ENCODE peak calls at places on chromosomes 16 and 17, in ten cellular contexts. One of them, this sample, is unnamed.

GRCh38 chr17:8477653-8478441 is 42.2 kb downstream of the NDEL1 start:
- DNase-seq in Peyer's patch: no peak
- DNase-seq in A549: no peak
- DNase-seq in GM12865: no peak
- DNase-seq in left ventricle myocardium inferior: no peak
- DNase-seq in IMR-90: no peak
- DNase-seq in epithelial cell of proximal tubule: no peak
- DNase-seq in upper lobe of right lung: peak; percentile 44
- DNase-seq in brain microvascular endothelial cell: no peak
- DNase-seq in fibroblast of lung: no peak
- DNase-seq in this sample: no peak

GRCh38 chr16:14362774-14363371 is 267.2 kb downstream of the PARN start:
- DNase-seq in Peyer's patch: no peak
- DNase-seq in A549: no peak
- DNase-seq in GM12865: no peak
- DNase-seq in left ventricle myocardium inferior: no peak
- DNase-seq in IMR-90: peak; percentile 74
- DNase-seq in epithelial cell of proximal tubule: no peak
- DNase-seq in upper lobe of right lung: no peak
- DNase-seq in brain microvascular endothelial cell: peak; percentile 21
- DNase-seq in fibroblast of lung: peak; percentile 51
- DNase-seq in this sample: peak; percentile 75

GRCh38 chr17:15966879-15967248 is 21.9 kb downstream of the ADORA2B start:
- DNase-seq in Peyer's patch: no peak
- DNase-seq in A549: no peak
- DNase-seq in GM12865: no peak
- DNase-seq in left ventricle myocardium inferior: no peak
- DNase-seq in IMR-90: no peak
- DNase-seq in epithelial cell of proximal tubule: no peak
- DNase-seq in upper lobe of right lung: peak; percentile 82
- DNase-seq in brain microvascular endothelial cell: no peak
- DNase-seq in fibroblast of lung: no peak
- DNase-seq in this sample: no peak

GRCh38 chr17:76707985-76708807 is 2.6 kb downstream of the MXRA7 start:
- DNase-seq in Peyer's patch: no peak
- DNase-seq in A549: no peak
- DNase-seq in GM12865: no peak
- DNase-seq in left ventricle myocardium inferior: peak; percentile 53
- DNase-seq in IMR-90: no peak
- DNase-seq in epithelial cell of proximal tubule: no peak
- DNase-seq in upper lobe of right lung: no peak
- DNase-seq in brain microvascular endothelial cell: no peak
- DNase-seq in fibroblast of lung: no peak
- DNase-seq in this sample: no peak

GRCh38 chr16:60744198-60744597 is 1292.0 kb downstream of the CDH8 start:
- DNase-seq in Peyer's patch: no peak
- DNase-seq in A549: no peak
- DNase-seq in GM12865: no peak
- DNase-seq in left ventricle myocardium inferior: no peak
- DNase-seq in IMR-90: no peak
- DNase-seq in epithelial cell of proximal tubule: no peak
- DNase-seq in upper lobe of right lung: no peak
- DNase-seq in brain microvascular endothelial cell: no peak
- DNase-seq in fibroblast of lung: no peak
- DNase-seq in this sample: no peak

GRCh38 chr17:37839196-37839978 is 84.8 kb upstream of the TBC1D3K start:
- DNase-seq in Peyer's patch: no peak
- DNase-seq in A549: no peak
- DNase-seq in GM12865: no peak
- DNase-seq in left ventricle myocardium inferior: no peak
- DNase-seq in IMR-90: no peak
- DNase-seq in epithelial cell of proximal tubule: no peak
- DNase-seq in upper lobe of right lung: no peak
- DNase-seq in brain microvascular endothelial cell: no peak
- DNase-seq in fibroblast of lung: no peak
- DNase-seq in this sample: no peak

GRCh38 chr17:1762906-1763829 is 1.3 kb downstream of the SERPINF1 start:
- DNase-seq in Peyer's patch: no peak
- DNase-seq in A549: no peak
- DNase-seq in GM12865: no peak
- DNase-seq in left ventricle myocardium inferior: peak; percentile 46
- DNase-seq in IMR-90: peak; percentile 74
- DNase-seq in epithelial cell of proximal tubule: no peak
- DNase-seq in upper lobe of right lung: no peak
- DNase-seq in brain microvascular endothelial cell: peak; percentile 38
- DNase-seq in fibroblast of lung: peak; percentile 87
- DNase-seq in this sample: peak; percentile 81

GRCh38 chr16:23691483-23692189 is 12.9 kb downstream of the PLK1 start:
- DNase-seq in Peyer's patch: no peak
- DNase-seq in A549: no peak
- DNase-seq in GM12865: no peak
- DNase-seq in left ventricle myocardium inferior: no peak
- DNase-seq in IMR-90: no peak
- DNase-seq in epithelial cell of proximal tubule: peak; percentile 80
- DNase-seq in upper lobe of right lung: no peak
- DNase-seq in brain microvascular endothelial cell: no peak
- DNase-seq in fibroblast of lung: peak; percentile 34
- DNase-seq in this sample: peak; percentile 72

GRCh38 chr16:83895942-83896341 is 3.0 kb upstream of the MLYCD start:
- DNase-seq in Peyer's patch: no peak
- DNase-seq in A549: no peak
- DNase-seq in GM12865: no peak
- DNase-seq in left ventricle myocardium inferior: no peak
- DNase-seq in IMR-90: no peak
- DNase-seq in epithelial cell of proximal tubule: no peak
- DNase-seq in upper lobe of right lung: no peak
- DNase-seq in brain microvascular endothelial cell: no peak
- DNase-seq in fibroblast of lung: no peak
- DNase-seq in this sample: no peak

GRCh38 chr16:47388705-47389104 is 72.2 kb downstream of the ITFG1 start:
- DNase-seq in Peyer's patch: no peak
- DNase-seq in A549: no peak
- DNase-seq in GM12865: no peak
- DNase-seq in left ventricle myocardium inferior: no peak
- DNase-seq in IMR-90: no peak
- DNase-seq in epithelial cell of proximal tubule: no peak
- DNase-seq in upper lobe of right lung: no peak
- DNase-seq in brain microvascular endothelial cell: no peak
- DNase-seq in fibroblast of lung: no peak
- DNase-seq in this sample: no peak

GRCh38 chr17:48996696-48997102 is 486 bp upstream of the IGF2BP1 start:
- DNase-seq in Peyer's patch: no peak
- DNase-seq in A549: no peak
- DNase-seq in GM12865: no peak
- DNase-seq in left ventricle myocardium inferior: no peak
- DNase-seq in IMR-90: no peak
- DNase-seq in epithelial cell of proximal tubule: no peak
- DNase-seq in upper lobe of right lung: no peak
- DNase-seq in brain microvascular endothelial cell: no peak
- DNase-seq in fibroblast of lung: no peak
- DNase-seq in this sample: no peak

GRCh38 chr17:48995871-48996695 is 1.1 kb upstream of the IGF2BP1 start:
- DNase-seq in Peyer's patch: no peak
- DNase-seq in A549: peak; percentile 95
- DNase-seq in GM12865: no peak
- DNase-seq in left ventricle myocardium inferior: no peak
- DNase-seq in IMR-90: no peak
- DNase-seq in epithelial cell of proximal tubule: no peak
- DNase-seq in upper lobe of right lung: no peak
- DNase-seq in brain microvascular endothelial cell: no peak
- DNase-seq in fibroblast of lung: no peak
- DNase-seq in this sample: peak; percentile 55

GRCh38 chr17:48997103-48997826 is at the start of gene IGF2BP1:
- DNase-seq in Peyer's patch: no peak
- DNase-seq in A549: peak; percentile 88
- DNase-seq in GM12865: peak; percentile 57
- DNase-seq in left ventricle myocardium inferior: no peak
- DNase-seq in IMR-90: peak; percentile 78
- DNase-seq in epithelial cell of proximal tubule: no peak
- DNase-seq in upper lobe of right lung: no peak
- DNase-seq in brain microvascular endothelial cell: peak; percentile 61
- DNase-seq in fibroblast of lung: peak; percentile 78
- DNase-seq in this sample: peak; percentile 61

GRCh38 chr17:48998557-48999440 is 1.6 kb downstream of the IGF2BP1 start:
- DNase-seq in Peyer's patch: no peak
- DNase-seq in A549: no peak
- DNase-seq in GM12865: no peak
- DNase-seq in left ventricle myocardium inferior: no peak
- DNase-seq in IMR-90: peak; percentile 59
- DNase-seq in epithelial cell of proximal tubule: no peak
- DNase-seq in upper lobe of right lung: no peak
- DNase-seq in brain microvascular endothelial cell: no peak
- DNase-seq in fibroblast of lung: peak; percentile 59
- DNase-seq in this sample: no peak

DNA sequence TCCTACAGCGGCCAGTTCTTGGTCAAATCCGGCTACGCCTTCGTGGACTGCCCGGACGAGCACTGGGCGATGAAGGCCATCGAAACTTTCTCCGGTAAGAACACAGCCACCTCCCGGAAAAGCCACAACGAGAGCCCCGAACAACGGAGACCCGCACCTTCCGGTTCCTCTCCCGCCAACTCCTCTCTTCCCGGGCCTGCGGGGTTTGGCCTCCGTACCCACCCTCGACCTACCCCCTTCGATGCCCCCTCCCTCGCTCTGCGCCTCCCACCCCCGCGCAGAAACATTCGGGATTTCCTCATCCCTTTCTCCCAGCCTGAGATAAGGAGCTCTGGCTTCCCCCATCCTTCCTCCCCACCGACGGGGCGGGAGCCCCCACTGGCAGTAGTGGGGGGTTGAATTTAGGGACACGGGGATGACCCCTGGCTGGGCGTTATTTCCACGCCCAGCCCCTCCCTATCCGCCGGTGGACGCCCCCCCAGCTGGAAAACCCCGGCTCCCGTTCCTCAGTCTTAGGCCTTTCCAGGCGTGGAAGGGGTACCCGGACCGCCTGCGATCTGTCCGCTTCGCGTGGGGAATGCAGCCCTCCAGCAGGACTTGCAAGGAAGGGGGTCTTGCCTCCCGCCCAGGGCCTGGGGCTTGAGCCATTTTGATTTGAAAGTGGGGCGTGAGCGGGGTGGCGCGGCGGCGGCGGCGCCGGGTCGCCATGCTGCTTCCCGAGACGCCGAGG is 807 bp downstream of the IGF2BP1 start:
- DNase-seq in Peyer's patch: no peak
- DNase-seq in A549: no peak
- DNase-seq in GM12865: no peak
- DNase-seq in left ventricle myocardium inferior: no peak
- DNase-seq in IMR-90: no peak
- DNase-seq in epithelial cell of proximal tubule: no peak
- DNase-seq in upper lobe of right lung: no peak
- DNase-seq in brain microvascular endothelial cell: no peak
- DNase-seq in fibroblast of lung: no peak
- DNase-seq in this sample: no peak
- H3K4me3 ChIP-seq in Peyer's patch: peak overlapping the region; percentile 40
- H3K4me3 ChIP-seq in A549: peak overlapping the region; percentile 60
- H3K4me3 ChIP-seq in GM12865: peak overlapping the region; percentile 46
- H3K4me3 ChIP-seq in left ventricle myocardium inferior: peak overlapping the region; percentile 50
- H3K4me3 ChIP-seq in IMR-90: peak overlapping the region; percentile 93
- H3K4me3 ChIP-seq in epithelial cell of proximal tubule: no peak overlapping the region
- H3K4me3 ChIP-seq in upper lobe of right lung: no peak overlapping the region
- H3K4me3 ChIP-seq in brain microvascular endothelial cell: peak overlapping the region; percentile 93
- H3K4me3 ChIP-seq in fibroblast of lung: peak overlapping the region; percentile 43
- H3K4me3 ChIP-seq in this sample: peak overlapping the region; percentile 62

DNA sequence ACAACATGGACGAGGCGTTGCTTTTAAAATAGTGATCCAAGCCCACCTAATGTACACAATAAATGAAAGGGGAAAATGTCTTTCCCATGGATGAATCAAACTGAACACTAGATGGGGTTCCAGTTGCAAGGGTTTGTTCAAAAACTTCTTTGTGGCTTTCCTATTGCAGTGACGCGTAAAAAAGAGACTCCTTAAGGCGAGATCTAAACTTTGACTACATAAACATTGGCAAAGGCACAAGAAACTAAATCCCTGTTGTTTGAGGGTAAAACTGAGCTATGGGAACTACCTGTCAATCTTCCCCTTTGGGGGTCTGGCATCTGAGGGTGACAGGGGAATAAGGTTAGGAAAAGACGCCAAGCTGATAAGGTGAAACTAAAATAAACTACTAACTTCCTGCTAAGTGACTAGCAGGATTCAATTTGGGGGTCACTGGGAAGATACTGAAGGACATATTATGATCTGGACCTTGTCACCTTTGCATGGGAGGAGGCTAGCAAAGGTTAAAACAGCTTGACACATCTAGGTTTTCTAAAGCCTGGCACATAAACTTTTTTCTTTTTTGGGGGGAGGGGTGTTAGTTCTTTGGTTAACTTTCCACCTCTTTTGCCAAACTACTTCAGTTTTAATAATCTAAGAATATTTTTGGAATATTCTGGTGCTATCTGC is 4.7 kb downstream of the SALL1 start:
- DNase-seq in Peyer's patch: no peak
- DNase-seq in A549: no peak
- DNase-seq in GM12865: no peak
- DNase-seq in left ventricle myocardium inferior: no peak
- DNase-seq in IMR-90: peak; percentile 75
- DNase-seq in epithelial cell of proximal tubule: no peak
- DNase-seq in upper lobe of right lung: no peak
- DNase-seq in brain microvascular endothelial cell: no peak
- DNase-seq in fibroblast of lung: peak; percentile 57
- DNase-seq in this sample: no peak
- TF ChIP-seq CTCF in Peyer's patch: peak; percentile 6
- TF ChIP-seq CTCF in A549: no peak
- TF ChIP-seq CTCF in GM12865: no peak
- TF ChIP-seq CTCF in left ventricle myocardium inferior: no peak
- TF ChIP-seq CTCF in IMR-90: peak; percentile 73
- TF ChIP-seq CTCF in epithelial cell of proximal tubule: peak; percentile 60
- TF ChIP-seq CTCF in upper lobe of right lung: no peak
- TF ChIP-seq CTCF in brain microvascular endothelial cell: peak; percentile 52
- TF ChIP-seq CTCF in fibroblast of lung: peak; percentile 53
- TF ChIP-seq CTCF in this sample: peak; percentile 60

GRCh38 chr17:74356640-74357465 is 4.8 kb downstream of the BTBD17 start:
- DNase-seq in Peyer's patch: no peak
- DNase-seq in A549: no peak
- DNase-seq in GM12865: no peak
- DNase-seq in left ventricle myocardium inferior: no peak
- DNase-seq in IMR-90: no peak
- DNase-seq in epithelial cell of proximal tubule: no peak
- DNase-seq in upper lobe of right lung: no peak
- DNase-seq in brain microvascular endothelial cell: no peak
- DNase-seq in fibroblast of lung: no peak
- DNase-seq in this sample: no peak
- H3K4me3 ChIP-seq in Peyer's patch: peak overlapping the region; percentile 32
- H3K4me3 ChIP-seq in A549: peak overlapping the region; percentile 33
- H3K4me3 ChIP-seq in GM12865: no peak overlapping the region
- H3K4me3 ChIP-seq in left ventricle myocardium inferior: peak overlapping the region; percentile 57
- H3K4me3 ChIP-seq in IMR-90: no peak overlapping the region
- H3K4me3 ChIP-seq in epithelial cell of proximal tubule: no peak overlapping the region
- H3K4me3 ChIP-seq in upper lobe of right lung: no peak overlapping the region
- H3K4me3 ChIP-seq in brain microvascular endothelial cell: no peak overlapping the region
- H3K4me3 ChIP-seq in fibroblast of lung: no peak overlapping the region
- H3K4me3 ChIP-seq in this sample: no peak overlapping the region

DNA sequence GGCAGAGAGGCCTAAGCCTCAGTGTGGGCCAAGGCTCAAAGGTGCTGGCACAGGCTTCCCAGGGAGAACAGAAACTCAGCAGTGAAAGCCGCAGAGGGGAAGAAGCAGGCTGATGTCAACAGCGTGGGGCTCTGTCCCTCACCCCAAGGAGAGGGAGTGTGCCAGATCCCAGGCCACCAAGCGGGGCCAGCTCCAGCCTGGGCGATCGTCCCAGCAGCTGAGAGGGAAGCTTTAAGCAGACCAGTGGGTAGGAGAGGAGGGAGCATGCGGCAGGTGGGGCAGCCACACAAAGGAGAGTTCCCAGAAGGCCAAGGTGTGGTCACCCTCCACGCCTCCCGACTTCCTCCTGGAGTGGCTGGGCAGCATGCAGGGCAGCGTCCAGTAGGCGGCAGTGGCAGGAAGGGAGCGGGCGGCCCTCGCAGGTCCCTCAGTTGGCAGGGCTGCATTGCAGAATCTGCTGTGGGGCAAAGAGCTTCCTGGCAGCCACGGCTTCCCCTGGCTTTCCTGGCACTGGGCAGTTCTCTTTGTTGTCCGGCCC is 6.0 kb downstream of the SYNGR2 start:
- DNase-seq in Peyer's patch: peak; percentile 64
- DNase-seq in A549: no peak
- DNase-seq in GM12865: peak; percentile 51
- DNase-seq in left ventricle myocardium inferior: peak; percentile 85
- DNase-seq in IMR-90: no peak
- DNase-seq in epithelial cell of proximal tubule: no peak
- DNase-seq in upper lobe of right lung: peak; percentile 97
- DNase-seq in brain microvascular endothelial cell: no peak
- DNase-seq in fibroblast of lung: no peak
- DNase-seq in this sample: no peak
- TF ChIP-seq CTCF in Peyer's patch: peak; percentile 88
- TF ChIP-seq CTCF in A549: no peak
- TF ChIP-seq CTCF in GM12865: no peak
- TF ChIP-seq CTCF in left ventricle myocardium inferior: peak; percentile 77
- TF ChIP-seq CTCF in IMR-90: no peak
- TF ChIP-seq CTCF in epithelial cell of proximal tubule: peak; percentile 58
- TF ChIP-seq CTCF in upper lobe of right lung: peak; percentile 64
- TF ChIP-seq CTCF in brain microvascular endothelial cell: no peak
- TF ChIP-seq CTCF in fibroblast of lung: no peak
- TF ChIP-seq CTCF in this sample: no peak